ENCODE peak calls at places on chromosomes 6 and 20, in five cellular contexts. Q is dorsolateral prefrontal cortex, A is left ventricle myocardium inferior, Z is body of pancreas, G is right lobe of liver. Y is an unnamed sample.

GRCh38 chr6:117829594-117830319 is 77.3 kb upstream of the SLC35F1 start:
- DNase-seq in Q (no peak), A (no peak), Z (no peak), G (no peak), Y (peak)

GRCh38 chr6:73985891-73986290 is 289.9 kb downstream of the CD109 start:
- DNase-seq in Q (peak), A (no peak), Z (no peak), G (no peak), Y (peak)

GRCh38 chr6:19433101-19433500 is 404.1 kb upstream of the ID4 start:
- DNase-seq in Q (peak), A (no peak), Z (no peak), G (no peak), Y (no peak)

GRCh38 chr6:88840806-88841539 is 122.4 kb downstream of the RNGTT start:
- DNase-seq in Q (no peak), A (no peak), Z (no peak), G (no peak), Y (no peak)

GRCh38 chr6:148251286-148251685 is 91.4 kb upstream of the SASH1 start:
- DNase-seq in Q (no peak), A (no peak), Z (no peak), G (no peak), Y (peak)

GRCh38 chr6:128521302-128521632 is 868 bp upstream of the PTPRK start:
- DNase-seq in Q (no peak), A (no peak), Z (no peak), G (no peak), Y (no peak)

GRCh38 chr6:121620002-121620740 is 184.7 kb downstream of the GJA1 start:
- DNase-seq in Q (no peak), A (no peak), Z (no peak), G (no peak), Y (no peak)

GRCh38 chr6:162711376-162711775 is 16.2 kb downstream of the PRKN start:
- DNase-seq in Q (no peak), A (no peak), Z (no peak), G (peak), Y (no peak)

GRCh38 chr20:43438578-43439316 is 18.9 kb upstream of the SRSF6 start:
- DNase-seq in Q (no peak), A (no peak), Z (no peak), G (no peak), Y (peak)

GRCh38 chr6:2771021-2771558 is 5.9 kb downstream of the WRNIP1 start:
- DNase-seq in Q (no peak), A (no peak), Z (no peak), G (no peak), Y (no peak)

GRCh38 chr6:43669050-43669921 is 18.3 kb downstream of the MRPS18A start:
- DNase-seq in Q (peak), A (peak), Z (no peak), G (no peak), Y (no peak)

GRCh38 chr6:145929037-145929633 is 35.0 kb downstream of the SHPRH start:
- DNase-seq in Q (no peak), A (no peak), Z (no peak), G (no peak), Y (peak)

GRCh38 chr6:15493437-15494168 is 169.2 kb downstream of the DTNBP1 start:
- DNase-seq in Q (no peak), A (no peak), Z (no peak), G (no peak), Y (no peak)

GRCh38 chr6:127851197-127851596 is 49.7 kb downstream of the THEMIS start:
- DNase-seq in Q (no peak), A (no peak), Z (no peak), G (no peak), Y (no peak)

GRCh38 chr6:117491916-117492315 is 9.4 kb downstream of the DCBLD1 start:
- DNase-seq in Q (no peak), A (no peak), Z (no peak), G (no peak), Y (no peak)

GRCh38 chr20:8757146-8757545 is 311.7 kb upstream of the PLCB4 start:
- DNase-seq in Q (no peak), A (no peak), Z (no peak), G (no peak), Y (peak)

GRCh38 chr6:33668914-33669313 is 42.6 kb downstream of the UQCC2 start:
- DNase-seq in Q (peak), A (no peak), Z (no peak), G (no peak), Y (peak)

GRCh38 chr6:11714798-11715285 is 63.8 kb downstream of the ADTRP start:
- DNase-seq in Q (no peak), A (no peak), Z (no peak), G (no peak), Y (no peak)

GRCh38 chr6:96007663-96008062 is 8.1 kb upstream of the FUT9 start:
- DNase-seq in Q (no peak), A (no peak), Z (no peak), G (no peak), Y (no peak)

GRCh38 chr20:42589976-42590639 is 599.6 kb downstream of the PTPRT start:
- DNase-seq in Q (no peak), A (no peak), Z (no peak), G (no peak), Y (no peak)

GRCh38 chr20:47790032-47790965 is 5.0 kb upstream of the SULF2 start:
- DNase-seq in Q (no peak), A (no peak), Z (no peak), G (no peak), Y (no peak)

GRCh38 chr6:113875470-113875869 is 18.3 kb downstream of the MARCKS start:
- DNase-seq in Q (no peak), A (no peak), Z (no peak), G (no peak), Y (no peak)

GRCh38 chr6:32952817-32953739 is at the start of gene HLA-DMA:
- DNase-seq in Q (peak), A (peak), Z (peak), G (peak), Y (peak)

GRCh38 chr6:114747995-114748625 is 405.3 kb upstream of the HS3ST5 start:
- DNase-seq in Q (peak), A (no peak), Z (peak), G (no peak), Y (peak)

GRCh38 chr6:135086414-135086764 is 31.8 kb upstream of the HBS1L start:
- DNase-seq in Q (no peak), A (no peak), Z (no peak), G (no peak), Y (peak)

GRCh38 chr6:151905072-151905471 is 97.6 kb downstream of the ESR1 start:
- DNase-seq in Q (no peak), A (no peak), Z (no peak), G (no peak), Y (peak)

GRCh38 chr6:7201732-7202541 is 94.2 kb downstream of the RREB1 start:
- DNase-seq in Q (peak), A (peak), Z (no peak), G (peak), Y (peak)

GRCh38 chr20:63890201-63890576 is 4.7 kb upstream of the DNAJC5 start:
- DNase-seq in Q (no peak), A (no peak), Z (no peak), G (no peak), Y (no peak)

GRCh38 chr20:3276400-3277015 is 37.5 kb upstream of the SLC4A11 start:
- DNase-seq in Q (no peak), A (no peak), Z (no peak), G (no peak), Y (peak)

GRCh38 chr6:88144637-88145297 is 21.4 kb downstream of the CNR1 start:
- DNase-seq in Q (no peak), A (no peak), Z (no peak), G (no peak), Y (no peak)

GRCh38 chr6:43806041-43806757 is 36.2 kb downstream of the VEGFA start:
- DNase-seq in Q (no peak), A (no peak), Z (peak), G (peak), Y (no peak)

GRCh38 chr6:139713911-139714527 is 339.6 kb upstream of the CITED2 start:
- DNase-seq in Q (no peak), A (no peak), Z (no peak), G (no peak), Y (no peak)

GRCh38 chr20:1830240-1830639 is 65.0 kb upstream of the SIRPA start:
- DNase-seq in Q (peak), A (peak), Z (peak), G (no peak), Y (no peak)

GRCh38 chr20:50569864-50570836 is 60.0 kb downstream of the PTPN1 start:
- DNase-seq in Q (no peak), A (no peak), Z (no peak), G (no peak), Y (peak)

GRCh38 chr20:12171927-12172581 is 254.4 kb downstream of the BTBD3 start:
- DNase-seq in Q (no peak), A (no peak), Z (no peak), G (no peak), Y (no peak)

GRCh38 chr6:45714795-45715507 is 300.7 kb downstream of the CLIC5 start:
- DNase-seq in Q (peak), A (no peak), Z (peak), G (no peak), Y (peak)

DNA sequence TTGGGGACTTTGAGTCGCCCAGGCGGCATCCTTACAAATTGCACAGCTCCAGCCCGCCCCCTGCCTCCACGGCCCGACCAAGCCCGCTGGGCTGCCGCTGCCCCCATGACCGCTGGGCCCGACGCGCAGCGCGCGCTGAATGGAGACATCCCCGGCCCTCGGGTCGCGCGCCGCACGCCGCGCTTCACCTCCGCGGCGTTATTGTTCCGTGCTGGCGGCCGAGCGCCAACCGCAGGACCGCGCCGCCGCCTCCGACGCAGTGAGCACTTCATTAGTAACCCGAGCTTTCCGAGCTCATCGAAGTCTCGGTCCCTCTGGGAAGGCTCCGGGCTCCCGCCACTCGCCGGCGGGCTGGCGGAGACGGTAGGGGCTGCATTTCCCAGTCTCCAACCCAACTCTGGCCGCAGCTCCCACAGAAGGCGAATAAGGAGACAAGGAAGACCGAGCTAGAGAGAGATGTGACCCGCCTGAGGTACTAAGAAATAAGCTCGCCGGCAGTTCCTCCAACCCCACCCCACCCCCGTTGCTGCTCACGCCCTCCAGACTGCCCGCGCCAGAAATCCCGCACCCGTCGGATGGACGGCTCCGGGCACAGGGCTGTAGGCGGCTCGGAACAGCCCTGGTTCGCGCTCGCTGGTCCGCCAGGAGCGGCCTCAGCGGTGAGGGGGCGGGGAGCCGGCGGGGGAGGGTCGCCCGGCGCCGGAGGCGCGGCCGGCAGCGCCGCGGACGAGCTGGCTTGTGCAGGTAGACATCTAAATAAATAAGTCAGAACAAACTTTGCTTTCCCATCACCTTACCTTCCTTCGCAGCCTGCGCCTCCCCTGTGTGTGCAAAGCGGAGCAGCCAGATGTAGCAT is 683 bp downstream of the EPHA7 start:
- DNase-seq in Q (peak), A (peak), Z (peak), G (peak), Y (no peak)
- H3K4me3 ChIP-seq in Q (peak), A (peak), Z (peak), G (peak), Y (peak)

GRCh38 chr20:34744340-34744739 is 40.2 kb downstream of the TP53INP2 start:
- DNase-seq in Q (no peak), A (no peak), Z (no peak), G (no peak), Y (no peak)
- TF ChIP-seq CTCF in Q (no peak), A (no peak), Z (no peak), G (no peak), Y (no peak)

GRCh38 chr6:142927904-142928303 is 17.1 kb downstream of the HIVEP2 start:
- DNase-seq in Q (no peak), A (no peak), Z (no peak), G (no peak), Y (peak)

GRCh38 chr6:142926494-142927273 is 18.3 kb downstream of the HIVEP2 start:
- DNase-seq in Q (peak), A (peak), Z (peak), G (peak), Y (peak)

GRCh38 chr6:142927274-142927586 is 17.7 kb downstream of the HIVEP2 start:
- DNase-seq in Q (no peak), A (no peak), Z (no peak), G (no peak), Y (no peak)

GRCh38 chr6:142925575-142926110 is 19.3 kb downstream of the HIVEP2 start:
- DNase-seq in Q (no peak), A (no peak), Z (no peak), G (no peak), Y (no peak)

GRCh38 chr6:142926177-142926493 is 18.8 kb downstream of the HIVEP2 start:
- DNase-seq in Q (no peak), A (no peak), Z (no peak), G (no peak), Y (no peak)
- H3K4me3 ChIP-seq in Q (peak), A (peak), Z (no peak), G (peak), Y (peak)

GRCh38 chr20:58692579-58693225 is at the start of gene NPEPL1:
- DNase-seq in Q (peak), A (peak), Z (peak), G (peak), Y (peak)
- TF ChIP-seq CTCF in Q (no peak), A (no peak), Z (no peak), G (peak), Y (peak)

GRCh38 chr6:27176096-27176495 is 71.4 kb upstream of the PRSS16 start:
- DNase-seq in Q (no peak), A (no peak), Z (no peak), G (no peak), Y (peak)
- H3K4me3 ChIP-seq in Q (peak), A (peak), Z (no peak), G (no peak), Y (no peak)

DNA sequence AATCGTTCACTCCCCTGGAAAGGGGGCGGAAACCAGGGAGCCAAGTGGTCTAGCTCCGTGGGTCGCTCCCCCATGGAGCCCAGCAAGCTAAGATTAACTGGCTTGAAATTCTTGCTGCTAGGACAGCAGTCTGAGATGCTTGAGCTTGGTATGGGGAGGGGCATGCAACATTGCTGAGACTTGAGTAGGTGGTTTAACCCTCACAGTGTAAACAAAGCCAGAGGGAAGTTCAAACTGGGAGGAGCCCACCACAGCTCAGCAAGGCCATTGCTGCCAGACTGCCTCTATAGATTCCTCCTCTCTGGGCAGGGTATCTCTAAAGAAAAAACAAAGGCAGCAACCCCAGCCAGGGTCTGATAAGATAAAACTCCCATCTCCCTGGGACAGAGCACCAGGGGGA is 43.2 kb downstream of the COL21A1 start:
- DNase-seq in Q (no peak), A (no peak), Z (no peak), G (no peak), Y (no peak)
- TF ChIP-seq CTCF in Q (no peak), A (no peak), Z (no peak), G (no peak), Y (no peak)

DNA sequence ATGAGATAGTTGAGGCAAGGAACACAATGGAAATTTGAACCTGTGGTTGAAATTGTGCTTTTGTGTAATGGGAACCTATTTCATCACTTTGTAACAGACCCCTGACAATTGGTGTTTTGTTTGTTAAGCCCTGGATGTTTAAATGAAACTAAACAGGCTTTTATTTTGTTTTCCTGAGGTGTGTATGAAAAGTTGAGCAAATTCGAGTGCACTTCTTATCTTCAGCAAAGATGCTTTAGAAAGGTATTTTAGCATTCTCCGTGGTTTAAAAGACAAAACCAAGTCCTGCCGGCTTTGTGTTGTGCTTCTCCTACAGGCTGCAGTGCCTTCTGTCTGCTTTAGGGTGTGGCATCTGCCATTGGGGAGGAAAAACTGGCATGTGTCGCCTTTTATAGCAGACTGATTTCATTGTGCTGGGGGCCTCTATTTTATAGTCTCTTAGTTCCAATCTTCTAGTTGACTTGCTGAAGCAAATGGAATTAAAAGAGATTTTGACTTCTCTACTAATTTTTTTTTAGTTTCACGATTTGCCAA is 2.2 kb upstream of the ARID1B start:
- DNase-seq in Q (no peak), A (no peak), Z (no peak), G (no peak), Y (no peak)
- H3K4me3 ChIP-seq in Q (no peak), A (peak), Z (no peak), G (no peak), Y (no peak)

DNA sequence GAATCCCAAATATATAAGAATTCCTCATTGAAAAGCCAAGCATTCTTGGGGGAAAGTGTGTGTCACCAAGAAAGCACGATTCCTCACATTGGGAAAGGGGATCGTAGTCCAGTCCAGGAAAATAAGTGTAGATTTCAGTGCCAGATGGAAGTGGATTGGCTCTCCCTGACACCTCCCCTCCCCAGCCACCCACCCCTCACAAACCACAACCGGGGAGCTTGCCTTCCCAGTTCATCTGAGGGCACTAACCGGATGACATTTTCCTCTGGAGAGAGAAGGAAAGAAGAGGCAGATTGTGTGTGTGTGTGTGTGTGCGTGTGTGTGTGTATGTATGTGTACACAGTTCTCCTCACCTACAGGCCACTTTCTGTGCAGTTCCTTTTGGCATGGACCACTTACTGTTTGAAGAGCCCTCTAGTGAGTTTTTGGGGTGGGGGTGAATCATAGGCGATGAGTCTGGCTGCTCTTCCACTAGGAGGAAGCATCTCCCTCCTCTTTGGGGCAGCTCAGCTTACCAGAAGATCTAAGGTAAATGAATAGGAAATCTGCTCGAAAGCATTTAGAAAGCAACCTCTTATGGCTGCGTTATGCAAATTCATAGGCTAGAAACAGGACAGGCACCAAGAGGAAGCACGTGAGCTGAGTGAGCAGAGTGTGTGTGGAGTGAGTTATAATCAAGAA is 20.8 kb downstream of the DAAM2 start:
- DNase-seq in Q (no peak), A (no peak), Z (no peak), G (no peak), Y (peak)
- TF ChIP-seq CTCF in Q (peak), A (peak), Z (no peak), G (no peak), Y (no peak)

GRCh38 chr6:83862776-83863471 is 3.4 kb downstream of the CYB5R4 start:
- DNase-seq in Q (no peak), A (no peak), Z (no peak), G (no peak), Y (no peak)

GRCh38 chr6:83860347-83860731 is 850 bp downstream of the CYB5R4 start:
- DNase-seq in Q (no peak), A (no peak), Z (no peak), G (no peak), Y (no peak)

GRCh38 chr6:83867043-83867442 is 7.6 kb downstream of the CYB5R4 start:
- DNase-seq in Q (no peak), A (no peak), Z (no peak), G (no peak), Y (no peak)

GRCh38 chr6:83859410-83860346 is at the start of gene CYB5R4:
- DNase-seq in Q (peak), A (peak), Z (peak), G (peak), Y (peak)

DNA sequence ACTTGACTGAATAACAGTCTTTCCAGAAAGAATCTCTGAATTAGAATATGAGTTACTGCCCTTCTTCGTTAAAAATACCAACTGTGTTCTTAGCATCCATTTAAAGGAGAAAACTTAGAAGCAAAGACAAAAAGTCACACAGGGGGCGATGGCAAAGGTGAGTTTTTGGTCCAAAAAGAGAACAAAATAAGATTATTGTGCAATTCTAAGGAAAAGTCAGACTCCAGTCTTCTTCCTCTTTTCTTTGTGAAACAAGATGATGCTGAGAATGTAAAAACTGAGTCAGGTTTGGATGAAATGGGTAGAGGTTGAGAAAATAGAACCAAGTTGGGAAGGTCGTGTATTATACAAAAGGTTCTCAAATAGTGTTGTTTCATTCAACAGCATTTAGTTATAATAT is 1.6 kb downstream of the CYB5R4 start:
- DNase-seq in Q (no peak), A (no peak), Z (no peak), G (no peak), Y (no peak)
- H3K4me3 ChIP-seq in Q (no peak), A (peak), Z (no peak), G (no peak), Y (peak)